ENCODE peak calls at places on chromosome 3, in four cellular contexts. Z, U, T and J are unnamed samples.

GRCh38 chr3:58723197-58723596 is 56.6 kb upstream of the FAM3D start:
- DNase-seq in Z (no peak), U (no peak), T (no peak), J (no peak)

GRCh38 chr3:194046995-194047681 is 88.8 kb upstream of the HES1 start:
- DNase-seq in Z (no peak), U (peak; percentile 23), T (no peak), J (peak; percentile 8)

GRCh38 chr3:157335677-157336076 is 101.0 kb upstream of the PTX3 start:
- DNase-seq in Z (no peak), U (no peak), T (no peak), J (no peak)

GRCh38 chr3:124877617-124878016 is 9.5 kb downstream of the ITGB5 start:
- DNase-seq in Z (no peak), U (no peak), T (no peak), J (no peak)

GRCh38 chr3:133962879-133963278 is 66.8 kb downstream of the SLCO2A1 start:
- DNase-seq in Z (no peak), U (no peak), T (no peak), J (no peak)

GRCh38 chr3:8864570-8865350 is 95.3 kb upstream of the OXTR start:
- DNase-seq in Z (no peak), U (no peak), T (no peak), J (no peak)

GRCh38 chr3:104102386-104102785 is 1264.3 kb upstream of the ALCAM start:
- DNase-seq in Z (no peak), U (peak; percentile 38), T (peak; percentile 13), J (peak; percentile 35)

GRCh38 chr3:58104155-58104554 is 95.9 kb downstream of the FLNB start:
- DNase-seq in Z (no peak), U (no peak), T (no peak), J (peak; percentile 62)

GRCh38 chr3:101117981-101118380 is 124.8 kb upstream of the ABI3BP start:
- DNase-seq in Z (no peak), U (no peak), T (no peak), J (no peak)

GRCh38 chr3:111621535-111621934 is 26.4 kb upstream of the ZBED2 start:
- DNase-seq in Z (no peak), U (peak; percentile 28), T (no peak), J (no peak)

GRCh38 chr3:175386630-175387029 is 527.5 kb downstream of the NAALADL2 start:
- DNase-seq in Z (no peak), U (no peak), T (peak; percentile 89), J (no peak)

GRCh38 chr3:128307781-128308469 is 154.6 kb downstream of the EEFSEC start:
- DNase-seq in Z (no peak), U (no peak), T (no peak), J (no peak)

GRCh38 chr3:50372349-50372748 is 13.0 kb upstream of the TMEM115 start:
- DNase-seq in Z (no peak), U (peak; percentile 69), T (no peak), J (peak; percentile 72)

GRCh38 chr3:194275231-194275671 is 75.9 kb downstream of the CPN2 start:
- DNase-seq in Z (no peak), U (no peak), T (no peak), J (no peak)

GRCh38 chr3:113117511-113118302 is 93.7 kb upstream of the BOC start:
- DNase-seq in Z (no peak), U (no peak), T (no peak), J (no peak)

GRCh38 chr3:128376516-128376915 is 90.2 kb downstream of the DNAJB8 start:
- DNase-seq in Z (no peak), U (no peak), T (no peak), J (no peak)

GRCh38 chr3:125959317-125960065 is 9.5 kb upstream of the ROPN1B start:
- DNase-seq in Z (no peak), U (no peak), T (no peak), J (no peak)

GRCh38 chr3:18830087-18830486 is 318.2 kb upstream of the KCNH8 start:
- DNase-seq in Z (no peak), U (peak; percentile 55), T (no peak), J (peak; percentile 78)

GRCh38 chr3:135637033-135637432 is 328.5 kb upstream of the PPP2R3A start:
- DNase-seq in Z (no peak), U (no peak), T (no peak), J (no peak)

GRCh38 chr3:62718515-62719320 is 156.5 kb downstream of the CADPS start:
- DNase-seq in Z (no peak), U (no peak), T (peak; percentile 70), J (no peak)

GRCh38 chr3:193231201-193231600 is 9.8 kb upstream of the PLAAT1 start:
- DNase-seq in Z (no peak), U (no peak), T (peak; percentile 27), J (no peak)

GRCh38 chr3:140545197-140545596 is 132.7 kb upstream of the TRIM42 start:
- DNase-seq in Z (no peak), U (no peak), T (no peak), J (no peak)

GRCh38 chr3:179745109-179745508 is 92.3 kb downstream of the USP13 start:
- DNase-seq in Z (no peak), U (no peak), T (no peak), J (no peak)

DNA sequence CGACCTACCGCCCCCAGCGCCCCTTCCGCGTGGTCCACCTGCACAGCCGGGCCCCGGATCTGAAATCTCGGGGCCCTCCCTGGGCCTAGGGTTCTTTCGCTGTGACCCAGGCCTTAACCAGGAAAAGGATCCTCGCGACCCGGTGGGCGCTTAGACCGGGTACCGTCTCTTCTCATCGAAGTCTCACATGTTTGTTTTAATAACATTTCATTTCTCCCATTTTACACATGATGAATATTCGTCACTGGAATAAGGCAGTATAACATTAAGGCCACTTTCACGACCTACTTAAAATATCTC is 277 bp upstream of the DALRD3 start:
- DNase-seq in Z (no peak), U (no peak), T (no peak), J (no peak)
- H3K4me3 ChIP-seq in Z (peak overlapping the region; percentile 83), U (peak overlapping the region; percentile 94), T (peak overlapping the region; percentile 66), J (peak overlapping the region; percentile 68)

GRCh38 chr3:171778493-171778892 is 31.8 kb downstream of the PLD1 start:
- DNase-seq in Z (no peak), U (no peak), T (no peak), J (no peak)
- H3K4me3 ChIP-seq in Z (no peak overlapping the region), U (no peak overlapping the region), T (no peak overlapping the region), J (no peak overlapping the region)

DNA sequence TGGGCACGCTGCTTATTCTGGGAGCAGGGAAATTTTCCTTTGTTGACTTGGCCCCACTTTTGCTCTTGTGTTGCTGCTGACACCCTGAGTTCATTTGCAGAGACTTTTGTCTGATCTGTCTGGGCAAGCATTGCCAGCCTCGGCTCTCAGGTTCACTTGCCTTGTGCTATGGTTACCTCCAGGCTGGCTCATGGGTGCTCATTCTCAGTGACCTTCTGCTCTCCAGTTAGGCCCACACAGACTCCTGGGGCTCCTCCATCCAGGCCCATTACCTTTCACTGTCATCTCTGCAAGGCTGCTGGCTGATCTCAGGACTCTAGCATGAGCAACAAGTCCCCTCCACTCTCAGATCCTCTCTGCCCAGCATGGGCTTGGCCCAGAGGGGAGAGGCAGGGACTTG is 108.3 kb downstream of the IL20RB start:
- DNase-seq in Z (no peak), U (no peak), T (no peak), J (no peak)
- H3K4me3 ChIP-seq in Z (no peak overlapping the region), U (no peak overlapping the region), T (no peak overlapping the region), J (no peak overlapping the region)

GRCh38 chr3:16433701-16434151 is 79.8 kb downstream of the RFTN1 start:
- DNase-seq in Z (no peak), U (no peak), T (no peak), J (no peak)

GRCh38 chr3:16441306-16441898 is 72.1 kb downstream of the RFTN1 start:
- DNase-seq in Z (no peak), U (no peak), T (no peak), J (no peak)

GRCh38 chr3:16439848-16440708 is 73.4 kb downstream of the RFTN1 start:
- DNase-seq in Z (no peak), U (no peak), T (no peak), J (no peak)

GRCh38 chr3:16439163-16439847 is 74.2 kb downstream of the RFTN1 start:
- DNase-seq in Z (no peak), U (no peak), T (no peak), J (no peak)

DNA sequence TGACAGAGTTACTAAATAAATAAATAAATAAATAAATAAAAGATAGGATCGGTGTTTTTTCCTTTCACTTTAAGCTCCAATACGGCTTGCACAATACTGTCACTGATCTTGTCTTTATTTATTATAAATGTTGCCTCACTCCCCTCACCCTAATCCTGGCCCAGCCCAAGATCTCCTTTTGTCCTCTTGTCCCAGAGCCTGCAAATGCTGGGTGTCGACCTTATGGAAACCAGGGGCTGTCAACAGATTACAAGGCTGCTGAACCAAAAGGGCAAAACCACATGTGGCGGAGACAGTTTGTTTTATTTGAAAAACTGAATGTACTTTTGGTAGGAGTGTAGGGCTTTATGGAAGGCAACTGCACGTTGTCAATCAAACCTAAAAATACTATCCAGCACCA is 75.9 kb downstream of the RFTN1 start:
- DNase-seq in Z (no peak), U (no peak), T (no peak), J (no peak)
- H3K4me3 ChIP-seq in Z (no peak overlapping the region), U (no peak overlapping the region), T (no peak overlapping the region), J (no peak overlapping the region)

DNA sequence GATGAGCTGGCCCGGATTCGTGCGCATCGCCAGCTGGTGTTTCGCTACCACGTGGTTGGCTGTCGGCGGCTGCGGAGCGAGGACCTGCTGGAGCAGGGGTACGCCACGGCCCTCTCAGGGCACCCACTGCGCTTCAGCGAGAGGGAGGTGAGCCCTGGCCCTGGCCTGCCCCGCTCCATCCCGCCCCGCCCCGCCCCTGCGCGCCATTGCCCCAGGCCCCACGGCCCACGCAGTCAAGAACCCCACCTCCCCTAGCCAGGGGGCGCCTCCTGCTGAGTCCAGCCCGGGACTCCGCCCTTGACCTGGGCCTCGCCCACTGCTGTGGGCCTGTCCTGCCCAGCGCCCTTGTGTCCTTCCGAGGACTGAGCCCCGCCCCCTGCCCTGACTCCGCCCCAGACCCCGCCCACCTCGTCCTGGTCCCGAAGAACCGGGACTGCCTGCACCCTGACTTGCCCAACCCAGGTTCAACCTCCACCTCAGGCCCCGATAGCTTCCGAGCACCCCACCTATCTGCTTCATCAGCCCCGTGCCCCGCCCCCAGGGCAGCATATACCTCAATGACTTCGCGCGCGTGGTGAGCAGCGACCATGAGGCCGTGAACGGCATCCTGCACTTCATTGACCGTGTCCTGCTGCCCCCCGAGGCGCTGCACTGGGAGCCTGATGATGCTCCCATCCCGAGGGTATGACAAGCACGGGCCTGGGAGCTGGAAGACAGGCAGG is 14.8 kb downstream of the NT5DC2 start:
- DNase-seq in Z (no peak), U (no peak), T (no peak), J (no peak)
- H3K4me3 ChIP-seq in Z (peak overlapping the region; percentile 10), U (no peak overlapping the region), T (no peak overlapping the region), J (no peak overlapping the region)

DNA sequence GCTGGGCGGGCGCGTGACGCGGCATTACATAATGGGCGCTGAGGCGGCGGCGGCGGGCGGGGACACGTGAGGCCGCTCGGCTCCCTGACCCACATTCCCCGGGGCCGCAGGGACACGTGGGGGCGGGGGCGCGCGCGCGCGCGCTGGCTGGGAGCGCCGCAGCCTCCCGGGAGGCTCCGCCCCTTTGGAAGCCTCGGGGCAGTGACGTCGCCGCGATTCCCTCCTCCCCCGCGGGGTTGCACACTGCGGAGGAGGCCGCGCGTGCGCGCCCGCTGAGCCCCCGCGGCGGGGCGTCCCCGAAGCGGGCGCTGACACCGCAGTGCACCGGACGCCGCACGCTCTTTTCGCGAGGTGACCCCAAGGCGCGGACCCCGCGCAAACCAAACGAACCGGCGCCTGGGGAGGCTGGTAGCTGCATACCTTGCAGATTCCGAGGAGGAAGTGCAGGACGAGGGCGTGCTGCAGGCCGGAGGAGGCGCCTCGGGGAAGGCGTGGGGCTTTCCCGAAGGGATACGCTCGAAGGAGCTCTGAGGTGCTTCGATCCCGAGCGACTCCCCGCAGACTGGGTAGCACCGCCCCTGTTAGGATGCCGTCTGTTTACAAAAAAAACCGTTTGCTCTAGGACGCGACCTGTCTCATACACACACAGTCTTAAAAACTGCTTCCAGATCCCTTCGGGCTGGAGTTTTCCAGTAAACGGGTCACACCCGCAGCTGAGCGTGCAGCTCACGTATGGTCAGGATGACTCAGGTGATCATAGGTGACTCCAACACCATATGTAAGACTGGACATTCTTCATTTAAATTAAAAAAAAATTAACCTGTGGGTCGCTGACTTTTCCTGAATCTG is 1.0 kb downstream of the NR1D2 start:
- DNase-seq in Z (peak; percentile 98), U (peak; percentile 97), T (peak; percentile 96), J (peak; percentile 87)
- H3K4me3 ChIP-seq in Z (peak overlapping the region; percentile 67), U (peak overlapping the region; percentile 92), T (peak overlapping the region; percentile 40), J (peak overlapping the region; percentile 82)